ENCODE peak calls at places on chromosomes 3 and 15, in eight cellular contexts. X, Y, Q, O, C, H, M and A are unnamed samples.

GRCh38 chr3:132284756-132285619 is 32.2 kb upstream of the ACP3 start:
- DNase-seq in X (no peak), Y (no peak), Q (no peak), O (no peak), C (no peak), H (no peak), M (no peak), A (no peak)

GRCh38 chr15:100918034-100918689 is 995 bp upstream of the LRRK1 start:
- DNase-seq in X (peak; percentile 90), Y (peak; percentile 95), Q (peak; percentile 56), O (peak; percentile 91), C (peak; percentile 77), H (peak; percentile 82), M (peak; percentile 46), A (peak; percentile 79)

GRCh38 chr15:97082835-97083234 is 752.3 kb downstream of the NR2F2 start:
- DNase-seq in X (no peak), Y (no peak), Q (no peak), O (no peak), C (peak; percentile 24), H (no peak), M (no peak), A (no peak)

GRCh38 chr15:41018534-41018933 is 65.3 kb downstream of the CHAC1 start:
- DNase-seq in X (peak; percentile 53), Y (no peak), Q (no peak), O (peak; percentile 15), C (no peak), H (no peak), M (no peak), A (no peak)

GRCh38 chr3:110859993-110860392 is 211.6 kb upstream of the NECTIN3 start:
- DNase-seq in X (no peak), Y (no peak), Q (no peak), O (no peak), C (no peak), H (no peak), M (no peak), A (no peak)

GRCh38 chr3:23877324-23877980 is 39.3 kb downstream of the NKIRAS1 start:
- DNase-seq in X (no peak), Y (no peak), Q (no peak), O (peak; percentile 27), C (no peak), H (peak; percentile 54), M (no peak), A (no peak)

GRCh38 chr3:79477242-79477641 is 290.6 kb downstream of the ROBO1 start:
- DNase-seq in X (no peak), Y (no peak), Q (no peak), O (no peak), C (no peak), H (no peak), M (no peak), A (no peak)

GRCh38 chr15:41494922-41495735 is 1.5 kb downstream of the ITPKA start:
- DNase-seq in X (no peak), Y (peak; percentile 21), Q (no peak), O (no peak), C (no peak), H (no peak), M (no peak), A (peak; percentile 66)

GRCh38 chr15:86690566-86690965 is 610.9 kb downstream of the AGBL1 start:
- DNase-seq in X (no peak), Y (no peak), Q (no peak), O (peak; percentile 13), C (peak; percentile 10), H (no peak), M (no peak), A (no peak)

GRCh38 chr3:20072422-20072821 is 32.2 kb downstream of the KAT2B start:
- DNase-seq in X (no peak), Y (no peak), Q (no peak), O (no peak), C (no peak), H (no peak), M (peak; percentile 53), A (no peak)

GRCh38 chr15:52369030-52369429 is 73.4 kb upstream of the MYO5C start:
- DNase-seq in X (no peak), Y (no peak), Q (no peak), O (no peak), C (no peak), H (no peak), M (no peak), A (no peak)

GRCh38 chr3:113194747-113195400 is 16.5 kb upstream of the BOC start:
- DNase-seq in X (no peak), Y (no peak), Q (no peak), O (no peak), C (no peak), H (no peak), M (no peak), A (no peak)

GRCh38 chr15:23370578-23370977 is 16.0 kb downstream of the GOLGA8S start:
- DNase-seq in X (no peak), Y (no peak), Q (no peak), O (no peak), C (no peak), H (no peak), M (no peak), A (no peak)

GRCh38 chr3:55622116-55622515 is 135.0 kb upstream of the WNT5A start:
- DNase-seq in X (no peak), Y (no peak), Q (no peak), O (no peak), C (no peak), H (no peak), M (no peak), A (no peak)

GRCh38 chr3:178950676-178951075 is 120.9 kb downstream of the ZMAT3 start:
- DNase-seq in X (no peak), Y (no peak), Q (no peak), O (peak; percentile 51), C (no peak), H (no peak), M (no peak), A (no peak)

GRCh38 chr3:146177072-146177936 is 16.3 kb upstream of the PLOD2 start:
- DNase-seq in X (no peak), Y (no peak), Q (no peak), O (no peak), C (no peak), H (peak; percentile 39), M (no peak), A (no peak)

GRCh38 chr3:37768107-37768809 is 93.4 kb upstream of the CTDSPL start:
- DNase-seq in X (peak; percentile 25), Y (no peak), Q (no peak), O (no peak), C (no peak), H (no peak), M (no peak), A (no peak)

GRCh38 chr15:61748529-61748928 is 311.7 kb downstream of the VPS13C start:
- DNase-seq in X (no peak), Y (no peak), Q (no peak), O (peak; percentile 43), C (no peak), H (no peak), M (no peak), A (no peak)

GRCh38 chr15:63969652-63970421 is 76.4 kb downstream of the DAPK2 start:
- DNase-seq in X (peak; percentile 84), Y (no peak), Q (no peak), O (no peak), C (no peak), H (no peak), M (no peak), A (no peak)